ENCODE peak calls at places on chromosomes 6 and 20, in four cellular contexts. E is mesenchymal stem cell, R is H1, Q is H9. X is an unnamed sample.

GRCh38 chr6:5191222-5191621 is 69.5 kb downstream of the LYRM4 start:
- DNase-seq in E (peak), R (no peak), Q (no peak), X (no peak)

GRCh38 chr20:37921341-37921929 is 18.5 kb downstream of the VSTM2L start:
- DNase-seq in E (no peak), R (no peak), Q (no peak), X (no peak)

GRCh38 chr20:63087872-63088680 is 81.3 kb upstream of the BHLHE23 start:
- DNase-seq in E (no peak), R (no peak), Q (peak), X (no peak)

GRCh38 chr6:39053854-39054576 is 5.4 kb downstream of the GLP1R start:
- DNase-seq in E (no peak), R (no peak), Q (no peak), X (no peak)

GRCh38 chr6:111841822-111842221 is 31.4 kb downstream of the FYN start:
- DNase-seq in E (no peak), R (no peak), Q (no peak), X (no peak)

GRCh38 chr6:82968708-82969107 is 96.9 kb downstream of the UBE3D start:
- DNase-seq in E (no peak), R (no peak), Q (no peak), X (no peak)

GRCh38 chr6:163513570-163514166 is 99.2 kb downstream of the QKI start:
- DNase-seq in E (no peak), R (no peak), Q (no peak), X (no peak)

GRCh38 chr20:20407891-20408805 is 40.2 kb downstream of the INSM1 start:
- DNase-seq in E (peak), R (no peak), Q (no peak), X (no peak)

GRCh38 chr6:90080876-90081464 is 186.7 kb downstream of the GJA10 start:
- DNase-seq in E (no peak), R (no peak), Q (no peak), X (no peak)

GRCh38 chr6:90184334-90185298 is 112.0 kb downstream of the BACH2 start:
- DNase-seq in E (peak), R (no peak), Q (no peak), X (no peak)

GRCh38 chr20:16759161-16759523 is 11.0 kb downstream of the OTOR start:
- DNase-seq in E (no peak), R (no peak), Q (no peak), X (no peak)

GRCh38 chr20:41526327-41526726 is 91.8 kb downstream of the CHD6 start:
- DNase-seq in E (no peak), R (no peak), Q (no peak), X (no peak)

GRCh38 chr6:6494677-6495076 is 93.8 kb upstream of the LY86 start:
- DNase-seq in E (peak), R (peak), Q (peak), X (peak)

GRCh38 chr20:33339515-33340058 is 56.6 kb downstream of the BPIFB1 start:
- DNase-seq in E (no peak), R (no peak), Q (no peak), X (no peak)

GRCh38 chr6:6007311-6008113 is 787 bp upstream of the NRN1 start:
- DNase-seq in E (no peak), R (no peak), Q (peak), X (no peak)

GRCh38 chr6:18138906-18139305 is 16.0 kb downstream of the TPMT start:
- DNase-seq in E (no peak), R (no peak), Q (no peak), X (no peak)

GRCh38 chr6:51025082-51025777 is 206.6 kb downstream of the TFAP2B start:
- DNase-seq in E (no peak), R (no peak), Q (no peak), X (no peak)

GRCh38 chr6:161254126-161254753 is 19.6 kb downstream of the AGPAT4 start:
- DNase-seq in E (peak), R (no peak), Q (no peak), X (no peak)

GRCh38 chr6:107819976-107820551 is 4.0 kb downstream of the SCML4 start:
- DNase-seq in E (no peak), R (no peak), Q (peak), X (peak)

GRCh38 chr20:48682529-48683385 is 145.0 kb downstream of the PREX1 start:
- DNase-seq in E (peak), R (no peak), Q (peak), X (peak)

GRCh38 chr6:13307508-13307995 is 20.8 kb downstream of the TBC1D7 start:
- DNase-seq in E (peak), R (no peak), Q (no peak), X (no peak)

GRCh38 chr6:21536280-21536766 is 57.2 kb upstream of the SOX4 start:
- DNase-seq in E (no peak), R (no peak), Q (no peak), X (no peak)

GRCh38 chr6:149324428-149324827 is 6.9 kb downstream of the TAB2 start:
- DNase-seq in E (no peak), R (no peak), Q (no peak), X (no peak)

GRCh38 chr6:17816921-17817611 is 110.3 kb upstream of the NUP153 start:
- DNase-seq in E (peak), R (no peak), Q (no peak), X (no peak)

GRCh38 chr20:10673831-10674683 is at the start of gene JAG1:
- DNase-seq in E (peak), R (peak), Q (peak), X (peak)

GRCh38 chr6:148495029-148495428 is 152.4 kb downstream of the SASH1 start:
- DNase-seq in E (no peak), R (no peak), Q (no peak), X (no peak)

GRCh38 chr6:122853259-122853995 is 64.4 kb downstream of the SMPDL3A start:
- DNase-seq in E (no peak), R (no peak), Q (no peak), X (no peak)

GRCh38 chr6:43952746-43953145 is 174.5 kb downstream of the MRPL14 start:
- DNase-seq in E (no peak), R (no peak), Q (peak), X (no peak)

GRCh38 chr20:60210779-60211617 is 252.8 kb downstream of the CDH26 start:
- DNase-seq in E (peak), R (peak), Q (peak), X (peak)

GRCh38 chr20:60446273-60447111 is 488.3 kb downstream of the CDH26 start:
- DNase-seq in E (no peak), R (no peak), Q (no peak), X (no peak)

GRCh38 chr6:150694889-150695288 is 95.2 kb downstream of the PLEKHG1 start:
- DNase-seq in E (no peak), R (no peak), Q (no peak), X (no peak)

GRCh38 chr6:144644776-144645175 is 359.6 kb downstream of the UTRN start:
- DNase-seq in E (no peak), R (peak), Q (no peak), X (peak)

GRCh38 chr20:51371720-51372119 is 170.8 kb downstream of the NFATC2 start:
- DNase-seq in E (no peak), R (no peak), Q (no peak), X (no peak)

GRCh38 chr20:51373713-51374481 is 168.6 kb downstream of the NFATC2 start:
- DNase-seq in E (no peak), R (no peak), Q (no peak), X (no peak)

GRCh38 chr20:51372176-51372803 is 170.2 kb downstream of the NFATC2 start:
- DNase-seq in E (peak), R (peak), Q (peak), X (peak)

GRCh38 chr20:51374961-51375360 is 167.6 kb downstream of the NFATC2 start:
- DNase-seq in E (no peak), R (no peak), Q (no peak), X (no peak)

GRCh38 chr20:51372966-51373365 is 169.6 kb downstream of the NFATC2 start:
- DNase-seq in E (no peak), R (no peak), Q (no peak), X (no peak)
- H2BK12ac ChIP-seq in E (no peak), R (no peak), Q (no peak), X (no peak)

GRCh38 chr20:869606-870005 is 36.1 kb downstream of the FAM110A start:
- DNase-seq in E (no peak), R (no peak), Q (no peak), X (no peak)
- H2BK15ac ChIP-seq in E (no peak), R (no peak), Q (no peak), X (no peak)

GRCh38 chr20:12047838-12048432 is 130.2 kb downstream of the BTBD3 start:
- DNase-seq in E (peak), R (no peak), Q (no peak), X (no peak)

GRCh38 chr20:12054556-12054955 is 136.9 kb downstream of the BTBD3 start:
- DNase-seq in E (no peak), R (no peak), Q (no peak), X (no peak)

GRCh38 chr20:12053348-12053747 is 135.7 kb downstream of the BTBD3 start:
- DNase-seq in E (peak), R (no peak), Q (no peak), X (no peak)

GRCh38 chr20:12049125-12049524 is 131.4 kb downstream of the BTBD3 start:
- DNase-seq in E (no peak), R (no peak), Q (no peak), X (no peak)

GRCh38 chr20:12051206-12052163 is 133.8 kb downstream of the BTBD3 start:
- DNase-seq in E (no peak), R (no peak), Q (no peak), X (no peak)
- H2BK12ac ChIP-seq in E (no peak), R (no peak), Q (no peak), X (no peak)

DNA sequence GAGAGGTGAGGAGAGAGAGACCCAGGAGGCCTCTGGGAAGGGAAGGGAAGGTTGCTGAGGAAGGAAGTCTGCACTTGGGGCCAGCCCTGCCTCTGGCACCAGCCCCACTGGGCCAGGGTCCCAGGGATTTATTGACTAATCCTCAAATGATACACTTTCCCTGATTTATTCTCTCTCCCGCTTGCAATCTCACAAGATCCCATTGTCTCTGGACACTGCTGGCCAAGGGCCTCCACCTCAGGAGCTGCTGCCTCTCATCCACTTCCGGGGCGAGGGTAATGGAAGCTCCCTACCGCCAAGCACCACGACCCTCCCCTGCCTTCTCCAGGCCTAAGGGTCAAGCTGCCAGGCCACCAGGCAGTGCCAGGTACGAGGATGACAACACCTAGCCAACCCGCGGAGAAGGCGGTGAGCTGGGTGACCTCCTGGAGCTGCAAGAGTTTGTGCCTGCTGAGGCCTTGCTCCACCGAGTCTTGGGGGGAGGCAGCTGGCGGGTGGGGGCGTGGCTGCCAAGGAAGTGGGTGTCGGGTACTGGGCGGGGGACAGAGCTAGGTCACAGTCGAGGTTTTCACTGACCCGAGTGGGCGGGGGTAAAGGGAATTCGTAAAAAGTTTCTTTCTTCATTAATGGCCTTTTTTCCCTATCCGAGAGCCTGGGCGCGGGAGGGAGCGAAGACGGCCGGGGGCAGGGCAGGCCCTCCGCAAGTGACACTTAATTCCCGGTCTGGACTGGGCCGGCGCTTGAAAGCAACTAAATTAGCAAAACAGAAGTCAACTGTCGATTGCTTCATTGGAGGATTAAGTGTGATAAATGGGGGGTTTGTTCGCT is 43.4 kb upstream of the FOXP4 start:
- DNase-seq in E (peak), R (no peak), Q (peak), X (no peak)
- H2BK15ac ChIP-seq in E (no peak), R (peak), Q (no peak), X (peak)

GRCh38 chr20:51178153-51178552 is 155.2 kb upstream of the KCNG1 start:
- DNase-seq in E (no peak), R (no peak), Q (no peak), X (no peak)

GRCh38 chr20:51175724-51176123 is 152.8 kb upstream of the KCNG1 start:
- DNase-seq in E (no peak), R (no peak), Q (no peak), X (no peak)

GRCh38 chr20:51176846-51177245 is 153.9 kb upstream of the KCNG1 start:
- DNase-seq in E (no peak), R (no peak), Q (no peak), X (no peak)

GRCh38 chr20:51175156-51175555 is 152.2 kb upstream of the KCNG1 start:
- DNase-seq in E (no peak), R (no peak), Q (no peak), X (no peak)

DNA sequence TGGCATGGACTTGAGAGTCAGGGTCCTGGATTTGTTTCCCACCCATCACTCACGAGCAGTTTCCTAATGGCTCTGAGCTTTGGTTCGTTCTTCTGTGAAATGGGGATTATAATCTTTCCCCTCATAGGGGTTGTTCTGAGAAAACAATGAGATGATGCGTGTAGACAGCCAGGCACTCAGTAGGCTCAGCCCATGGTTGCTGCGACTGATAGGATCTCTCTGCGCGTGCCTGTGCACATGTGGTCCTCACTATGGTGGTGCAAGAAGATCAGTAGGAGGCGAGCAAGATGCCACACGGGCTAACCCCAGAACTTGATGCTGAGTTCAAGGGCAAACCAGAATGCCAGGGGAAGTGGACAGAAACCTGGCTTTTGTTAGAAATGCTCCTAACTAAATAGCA is 153.5 kb upstream of the KCNG1 start:
- DNase-seq in E (no peak), R (no peak), Q (no peak), X (no peak)
- H2BK12ac ChIP-seq in E (no peak), R (no peak), Q (no peak), X (no peak)

GRCh38 chr6:75424610-75425548 is 68.7 kb downstream of the FILIP1 start:
- DNase-seq in E (no peak), R (no peak), Q (no peak), X (no peak)
- H2BK15ac ChIP-seq in E (no peak), R (no peak), Q (no peak), X (no peak)

DNA sequence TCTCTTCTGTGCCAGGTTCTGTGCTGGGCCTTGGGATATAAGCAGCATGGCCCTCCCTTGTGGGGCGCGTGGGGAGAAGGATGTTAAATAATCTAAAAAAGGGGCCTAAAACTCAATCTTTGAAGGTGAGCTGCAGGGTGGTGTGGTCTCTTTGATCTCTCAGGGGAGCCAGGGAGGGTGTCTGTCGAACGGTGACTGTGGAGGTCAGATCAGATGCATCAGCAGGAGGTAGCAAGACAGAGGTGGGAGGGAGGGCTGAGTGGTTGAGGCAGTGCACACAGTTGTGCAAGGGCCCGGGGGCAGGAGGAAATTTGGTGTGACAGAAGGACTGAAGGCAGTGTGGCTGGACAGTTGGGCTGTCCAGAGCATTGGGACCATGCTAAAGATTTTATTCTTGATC is 287.3 kb downstream of the BMP7 start:
- DNase-seq in E (no peak), R (no peak), Q (no peak), X (no peak)
- H2BK12ac ChIP-seq in E (no peak), R (no peak), Q (no peak), X (no peak)

GRCh38 chr20:56664791-56665190 is 35.7 kb downstream of the TFAP2C start:
- DNase-seq in E (no peak), R (no peak), Q (no peak), X (no peak)
- H2BK15ac ChIP-seq in E (no peak), R (no peak), Q (no peak), X (no peak)

GRCh38 chr6:76124010-76124409 is 51.5 kb upstream of the IMPG1 start:
- DNase-seq in E (no peak), R (no peak), Q (no peak), X (no peak)
- H2BK12ac ChIP-seq in E (no peak), R (no peak), Q (no peak), X (no peak)

X was measured in neuronal stem cell.